ENCODE peak calls at places on chromosomes 12 and 14, in nine cellular contexts. N, B, Y, S, I, U, M, D and V are unnamed samples.

GRCh38 chr14:106848330-106849121 is 1322.1 kb downstream of the TMEM121 start:
- DNase-seq in Y (no peak), S (no peak), N (no peak), D (no peak), B (no peak), U (no peak), M (no peak), I (peak; percentile 61), V (no peak)

GRCh38 chr12:76266797-76267196 is 81.4 kb downstream of the BBS10 start:
- DNase-seq in M (no peak), S (peak; percentile 82), U (peak; percentile 82), N (peak; percentile 52), Y (no peak), D (peak; percentile 68), I (no peak), B (no peak), V (no peak)

GRCh38 chr12:27199638-27200300 is 44.3 kb upstream of the STK38L start:
- DNase-seq in I (no peak), U (no peak), S (no peak), N (no peak), D (no peak), M (no peak), Y (no peak), B (no peak), V (no peak)

GRCh38 chr12:121175383-121176119 is 34.4 kb upstream of the P2RX4 start:
- DNase-seq in I (peak; percentile 80), M (no peak), B (no peak), N (no peak), S (no peak), D (no peak), Y (no peak), U (peak; percentile 25), V (no peak)

GRCh38 chr14:105315941-105316562 is 1.5 kb downstream of the PACS2 start:
- DNase-seq in D (no peak), Y (no peak), B (peak; percentile 69), S (no peak), M (no peak), N (no peak), U (no peak), I (no peak), V (no peak)

GRCh38 chr12:22821985-22822384 is 197.0 kb downstream of the ETNK1 start:
- DNase-seq in S (no peak), M (no peak), I (no peak), U (no peak), B (no peak), D (no peak), Y (no peak), N (no peak), V (no peak)

GRCh38 chr12:102216086-102216691 is 18.6 kb upstream of the PMCH start:
- DNase-seq in M (no peak), B (no peak), Y (no peak), U (no peak), I (no peak), S (peak; percentile 56), N (peak; percentile 36), D (no peak), V (no peak)

GRCh38 chr12:29241821-29242591 is 92.9 kb downstream of the FAR2 start:
- DNase-seq in Y (no peak), U (peak; percentile 68), M (no peak), D (no peak), N (peak; percentile 50), S (peak; percentile 80), I (no peak), B (no peak), V (no peak)

GRCh38 chr14:67749341-67750110 is 47.8 kb downstream of the RDH12 start:
- DNase-seq in Y (no peak), S (peak; percentile 2), B (no peak), I (no peak), D (no peak), N (no peak), M (no peak), U (no peak), V (no peak)

GRCh38 chr12:116323696-116324386 is 46.3 kb upstream of the MED13L start:
- DNase-seq in D (no peak), M (no peak), Y (no peak), N (no peak), B (no peak), I (no peak), S (no peak), U (no peak), V (no peak)

GRCh38 chr12:6323340-6323994 is 13.0 kb downstream of the PLEKHG6 start:
- DNase-seq in N (peak; percentile 90), I (no peak), S (peak; percentile 92), D (no peak), M (no peak), B (no peak), U (no peak), Y (peak; percentile 57), V (no peak)

GRCh38 chr12:20320552-20320951 is 47.8 kb upstream of the PDE3A start:
- DNase-seq in S (no peak), U (no peak), M (no peak), D (no peak), N (no peak), Y (no peak), I (no peak), B (no peak), V (no peak)

GRCh38 chr12:115355301-115355700 is 671.3 kb upstream of the TBX3 start:
- DNase-seq in D (no peak), N (no peak), M (no peak), I (no peak), U (no peak), B (no peak), Y (no peak), S (no peak), V (no peak)

GRCh38 chr14:57657487-57657886 is 163.8 kb upstream of the CCDC198 start:
- DNase-seq in I (no peak), B (no peak), U (no peak), N (no peak), M (no peak), S (peak; percentile 9), Y (no peak), D (no peak), V (no peak)

GRCh38 chr12:127297327-127297726 is 969.6 kb upstream of the TMEM132C start:
- DNase-seq in I (no peak), M (no peak), Y (no peak), D (no peak), B (no peak), U (no peak), N (no peak), S (no peak), V (no peak)

GRCh38 chr14:104343690-104344640 is 205.6 kb downstream of the KIF26A start:
- DNase-seq in S (no peak), B (peak; percentile 55), M (no peak), I (no peak), U (no peak), Y (no peak), D (no peak), N (no peak), V (no peak)

GRCh38 chr12:124445121-124445718 is 122.2 kb downstream of the NCOR2 start:
- DNase-seq in N (no peak), Y (no peak), I (no peak), S (no peak), M (no peak), B (peak; percentile 46), U (no peak), D (no peak), V (no peak)
- TF ChIP-seq CTCF in N (no peak), Y (no peak), I (no peak), S (no peak), M (no peak), B (no peak), U (no peak), D (no peak), V (no peak)

DNA sequence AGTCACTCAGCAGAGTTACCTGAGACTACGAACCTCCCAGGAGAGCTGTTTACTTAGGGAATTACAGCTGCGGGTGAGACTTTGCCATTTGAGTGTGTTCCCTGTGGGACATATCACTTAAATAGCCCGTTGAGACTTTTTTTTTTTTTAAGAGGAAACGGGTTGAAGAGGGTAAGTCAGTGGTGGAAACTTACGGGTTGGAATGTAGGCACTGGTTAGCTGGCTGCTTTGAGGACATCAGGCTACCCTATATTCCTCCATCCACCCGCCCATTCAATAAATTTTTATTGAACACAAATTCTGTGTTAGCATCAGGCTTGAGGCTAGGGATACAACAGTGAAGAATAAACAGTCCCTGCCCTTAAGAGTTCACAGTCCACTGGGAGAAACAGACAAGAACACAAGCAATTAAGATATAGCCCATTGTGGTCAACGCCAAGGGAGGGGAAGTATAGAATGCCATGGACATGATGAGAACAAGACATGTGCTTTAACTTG is 88.1 kb upstream of the CPSF6 start:
- DNase-seq in M (no peak), U (no peak), S (peak; percentile 12), Y (no peak), N (no peak), B (no peak), D (no peak), I (no peak), V (no peak)
- TF ChIP-seq CTCF in M (no peak), U (no peak), S (no peak), Y (no peak), N (no peak), B (no peak), D (no peak), I (no peak), V (no peak)

DNA sequence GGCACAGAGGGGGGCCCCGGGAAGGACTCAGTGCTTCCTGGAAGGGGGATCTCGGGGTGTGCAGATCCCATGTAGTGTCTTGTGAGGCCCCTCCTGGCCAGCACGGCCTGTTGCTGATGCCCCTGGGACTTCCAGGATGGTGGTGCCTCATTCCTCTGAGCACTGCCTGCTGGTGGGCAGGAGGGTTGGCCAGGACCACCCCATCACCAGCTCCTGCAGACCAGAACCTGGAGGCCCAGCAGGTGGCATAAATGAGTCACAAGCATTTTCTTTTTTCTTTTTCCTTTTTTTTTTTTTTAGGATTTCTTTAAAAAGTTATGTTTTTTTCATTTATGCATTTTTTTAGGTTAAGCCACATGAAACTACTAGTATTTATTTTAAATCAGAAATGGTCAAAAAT is 8.0 kb downstream of the MMP17 start:
- DNase-seq in Y (no peak), B (no peak), I (no peak), S (no peak), N (no peak), D (no peak), U (no peak), M (no peak), V (no peak)
- TF ChIP-seq CTCF in Y (no peak), B (no peak), I (no peak), S (peak; percentile 50), N (peak; percentile 36), D (peak; percentile 29), U (no peak), M (no peak), V (peak; percentile 33)

DNA sequence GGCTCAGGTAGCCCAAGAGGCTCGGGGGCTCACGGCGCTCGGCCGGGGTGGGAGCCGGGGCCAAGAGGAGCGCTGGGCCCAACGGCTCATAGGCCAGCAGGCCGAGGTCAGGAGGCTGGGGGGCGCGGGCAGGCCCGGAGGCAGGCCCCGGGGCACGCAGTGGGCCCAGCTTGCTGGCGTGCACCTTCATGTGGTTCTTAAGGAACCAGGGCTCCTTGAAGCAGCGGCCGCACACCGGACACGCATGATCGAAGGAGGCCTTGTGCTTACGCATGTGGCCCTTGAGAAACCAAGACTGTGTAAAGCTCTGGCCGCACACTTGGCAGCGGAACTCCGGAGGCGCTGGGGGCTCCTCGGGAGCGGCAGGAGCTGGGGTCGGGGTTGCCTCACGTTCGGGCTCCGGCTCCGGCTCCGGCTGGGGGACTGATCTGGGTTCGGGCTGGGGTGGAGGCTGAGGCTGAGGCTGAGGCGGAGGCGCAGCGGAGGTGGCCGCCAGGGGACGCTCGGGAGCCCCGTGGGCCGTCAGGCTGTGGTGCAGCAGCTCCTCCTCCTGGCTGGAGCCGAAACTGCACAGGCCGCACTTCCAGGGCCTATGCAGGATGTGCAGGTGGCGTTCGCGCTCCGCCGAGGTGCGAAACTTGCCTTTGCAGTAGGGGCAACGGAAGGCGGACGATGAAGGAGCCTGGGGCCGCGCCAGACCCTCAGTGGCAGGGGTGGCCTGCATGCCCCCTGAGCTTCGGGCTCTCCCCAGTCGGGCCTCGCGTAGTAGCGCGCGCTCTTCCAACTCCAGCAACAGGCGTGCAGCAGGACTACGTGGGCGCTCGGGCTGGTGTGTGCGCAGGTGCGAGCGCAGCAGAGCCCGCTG is 6.1 kb downstream of the ZNF219 start:
- DNase-seq in I (peak; percentile 73), S (peak; percentile 59), B (peak; percentile 95), Y (peak; percentile 94), N (no peak), U (peak; percentile 72), D (peak; percentile 93), M (peak; percentile 94), V (peak; percentile 81)
- TF ChIP-seq CTCF in I (peak; percentile 100), S (peak; percentile 100), B (peak; percentile 100), Y (peak; percentile 99), N (peak; percentile 100), U (peak; percentile 99), D (peak; percentile 100), M (peak; percentile 98), V (peak; percentile 96)